ENCODE peak calls at places on chromosomes 12 and 14, in ten cellular contexts. J is testis; F is IMR-90; Y is right lobe of liver; Q is cardiac muscle cell; G is AG09309; T is CD8-positive, alpha-beta T cell; E is tibial nerve; U is mucosa of descending colon; C is endodermal cell. R is an unnamed sample.

GRCh38 chr12:76274699-76275098 is 73.5 kb downstream of the BBS10 start:
- DNase-seq in J (no peak), F (peak), Y (no peak), Q (no peak), G (no peak), T (no peak), E (no peak), U (no peak), C (no peak), R (no peak)

GRCh38 chr14:89855961-89856360 is 98.6 kb downstream of the EFCAB11 start:
- DNase-seq in J (no peak), F (peak), Y (no peak), Q (no peak), G (peak), T (no peak), E (no peak), U (no peak), C (no peak), R (peak)

GRCh38 chr12:120677765-120678473 is 9.0 kb upstream of the MLEC start:
- DNase-seq in J (no peak), F (no peak), Y (no peak), Q (no peak), G (no peak), T (no peak), E (no peak), U (no peak), C (no peak), R (no peak)

GRCh38 chr14:72975776-72976175 is 49.5 kb downstream of the DCAF4 start:
- DNase-seq in J (no peak), F (no peak), Y (no peak), Q (no peak), G (no peak), T (no peak), E (no peak), U (peak), C (peak), R (no peak)

GRCh38 chr12:19200261-19200660 is 70.7 kb downstream of the PLEKHA5 start:
- DNase-seq in J (no peak), F (peak), Y (no peak), Q (no peak), G (no peak), T (no peak), E (no peak), U (no peak), C (no peak), R (no peak)

GRCh38 chr12:79143803-79144202 is 279.2 kb downstream of the SYT1 start:
- DNase-seq in J (no peak), F (no peak), Y (no peak), Q (no peak), G (no peak), T (no peak), E (no peak), U (no peak), C (no peak), R (no peak)

GRCh38 chr14:82855912-82856381 is 1322.3 kb upstream of the SEL1L start:
- DNase-seq in J (no peak), F (peak), Y (no peak), Q (peak), G (no peak), T (no peak), E (no peak), U (no peak), C (no peak), R (no peak)

GRCh38 chr14:71654810-71655209 is 277.4 kb upstream of the RGS6 start:
- DNase-seq in J (no peak), F (no peak), Y (no peak), Q (no peak), G (no peak), T (no peak), E (no peak), U (no peak), C (no peak), R (no peak)

GRCh38 chr12:67832155-67832554 is 157.1 kb upstream of the IFNG-AS1 start:
- DNase-seq in J (no peak), F (no peak), Y (no peak), Q (no peak), G (no peak), T (no peak), E (no peak), U (no peak), C (no peak), R (no peak)

GRCh38 chr12:124416516-124417395 is 121.9 kb downstream of the RFLNA start:
- DNase-seq in J (no peak), F (peak), Y (no peak), Q (no peak), G (no peak), T (no peak), E (no peak), U (no peak), C (no peak), R (no peak)

GRCh38 chr14:90140298-90140955 is 78.6 kb downstream of the KCNK13 start:
- DNase-seq in J (no peak), F (peak), Y (no peak), Q (no peak), G (no peak), T (no peak), E (no peak), U (no peak), C (no peak), R (peak)

GRCh38 chr14:92601757-92602417 is 88.3 kb downstream of the RIN3 start:
- DNase-seq in J (no peak), F (no peak), Y (no peak), Q (peak), G (no peak), T (no peak), E (no peak), U (no peak), C (no peak), R (no peak)

GRCh38 chr12:118126119-118126757 is 9.7 kb upstream of the PEBP1 start:
- DNase-seq in J (peak), F (no peak), Y (peak), Q (no peak), G (no peak), T (no peak), E (no peak), U (peak), C (no peak), R (no peak)

GRCh38 chr14:55117816-55118441 is 11.1 kb upstream of the LGALS3 start:
- DNase-seq in J (no peak), F (no peak), Y (no peak), Q (no peak), G (no peak), T (no peak), E (no peak), U (no peak), C (no peak), R (no peak)

GRCh38 chr14:102768223-102769048 is 8.8 kb upstream of the TRAF3 start:
- DNase-seq in J (no peak), F (no peak), Y (no peak), Q (no peak), G (no peak), T (no peak), E (no peak), U (no peak), C (no peak), R (no peak)

GRCh38 chr14:104793703-104793959 is 1.9 kb downstream of the AKT1 start:
- DNase-seq in J (no peak), F (no peak), Y (no peak), Q (no peak), G (no peak), T (no peak), E (no peak), U (no peak), C (no peak), R (no peak)

GRCh38 chr12:18165422-18165871 is 75.5 kb upstream of the RERGL start:
- DNase-seq in J (no peak), F (peak), Y (no peak), Q (no peak), G (no peak), T (no peak), E (no peak), U (no peak), C (no peak), R (no peak)

GRCh38 chr12:56299308-56299852 is 750 bp downstream of the CS start:
- DNase-seq in J (no peak), F (peak), Y (no peak), Q (no peak), G (no peak), T (no peak), E (no peak), U (peak), C (no peak), R (no peak)

GRCh38 chr12:131608740-131609665 is 101.9 kb upstream of the SFSWAP start:
- DNase-seq in J (peak), F (peak), Y (peak), Q (peak), G (peak), T (peak), E (peak), U (peak), C (peak), R (no peak)

GRCh38 chr14:67704484-67705089 is 2.9 kb downstream of the RDH12 start:
- DNase-seq in J (peak), F (peak), Y (no peak), Q (peak), G (no peak), T (no peak), E (no peak), U (peak), C (peak), R (no peak)

GRCh38 chr14:103273145-103273846 is 60.7 kb upstream of the EIF5 start:
- DNase-seq in J (no peak), F (no peak), Y (peak), Q (no peak), G (no peak), T (no peak), E (no peak), U (peak), C (no peak), R (no peak)

GRCh38 chr14:74973003-74973614 is 17.7 kb upstream of the PGF start:
- DNase-seq in J (no peak), F (peak), Y (no peak), Q (no peak), G (no peak), T (peak), E (no peak), U (no peak), C (peak), R (no peak)

GRCh38 chr12:88753074-88753473 is 172.8 kb upstream of the KITLG start:
- DNase-seq in J (no peak), F (peak), Y (no peak), Q (no peak), G (no peak), T (no peak), E (no peak), U (no peak), C (no peak), R (no peak)

GRCh38 chr14:33035795-33036194 is 97.1 kb downstream of the NPAS3 start:
- DNase-seq in J (no peak), F (no peak), Y (no peak), Q (no peak), G (no peak), T (no peak), E (no peak), U (no peak), C (no peak), R (no peak)

GRCh38 chr14:74816124-74816523 is 53.0 kb downstream of the YLPM1 start:
- DNase-seq in J (no peak), F (no peak), Y (no peak), Q (no peak), G (no peak), T (no peak), E (no peak), U (no peak), C (no peak), R (no peak)

GRCh38 chr14:77219591-77219990 is 38.0 kb downstream of the TMEM63C start:
- DNase-seq in J (peak), F (no peak), Y (peak), Q (no peak), G (no peak), T (no peak), E (no peak), U (no peak), C (no peak), R (no peak)

GRCh38 chr14:22852940-22853767 is 16.8 kb downstream of the MMP14 start:
- DNase-seq in J (peak), F (peak), Y (peak), Q (peak), G (no peak), T (peak), E (peak), U (peak), C (peak), R (no peak)

GRCh38 chr12:76047742-76048141 is 16.2 kb upstream of the PHLDA1 start:
- DNase-seq in J (no peak), F (no peak), Y (no peak), Q (no peak), G (no peak), T (no peak), E (no peak), U (no peak), C (no peak), R (no peak)

GRCh38 chr12:31922341-31923062 is 36.7 kb upstream of the RESF1 start:
- DNase-seq in J (no peak), F (peak), Y (no peak), Q (no peak), G (no peak), T (no peak), E (no peak), U (no peak), C (no peak), R (no peak)

GRCh38 chr12:31923063-31923412 is 36.2 kb upstream of the RESF1 start:
- DNase-seq in J (no peak), F (no peak), Y (no peak), Q (no peak), G (no peak), T (no peak), E (no peak), U (no peak), C (no peak), R (no peak)

GRCh38 chr12:31931796-31932715 is 27.2 kb upstream of the RESF1 start:
- DNase-seq in J (no peak), F (no peak), Y (no peak), Q (no peak), G (no peak), T (no peak), E (no peak), U (no peak), C (peak), R (no peak)

GRCh38 chr12:31929140-31929526 is 30.1 kb upstream of the RESF1 start:
- DNase-seq in J (no peak), F (no peak), Y (no peak), Q (no peak), G (no peak), T (no peak), E (no peak), U (no peak), C (no peak), R (no peak)

DNA sequence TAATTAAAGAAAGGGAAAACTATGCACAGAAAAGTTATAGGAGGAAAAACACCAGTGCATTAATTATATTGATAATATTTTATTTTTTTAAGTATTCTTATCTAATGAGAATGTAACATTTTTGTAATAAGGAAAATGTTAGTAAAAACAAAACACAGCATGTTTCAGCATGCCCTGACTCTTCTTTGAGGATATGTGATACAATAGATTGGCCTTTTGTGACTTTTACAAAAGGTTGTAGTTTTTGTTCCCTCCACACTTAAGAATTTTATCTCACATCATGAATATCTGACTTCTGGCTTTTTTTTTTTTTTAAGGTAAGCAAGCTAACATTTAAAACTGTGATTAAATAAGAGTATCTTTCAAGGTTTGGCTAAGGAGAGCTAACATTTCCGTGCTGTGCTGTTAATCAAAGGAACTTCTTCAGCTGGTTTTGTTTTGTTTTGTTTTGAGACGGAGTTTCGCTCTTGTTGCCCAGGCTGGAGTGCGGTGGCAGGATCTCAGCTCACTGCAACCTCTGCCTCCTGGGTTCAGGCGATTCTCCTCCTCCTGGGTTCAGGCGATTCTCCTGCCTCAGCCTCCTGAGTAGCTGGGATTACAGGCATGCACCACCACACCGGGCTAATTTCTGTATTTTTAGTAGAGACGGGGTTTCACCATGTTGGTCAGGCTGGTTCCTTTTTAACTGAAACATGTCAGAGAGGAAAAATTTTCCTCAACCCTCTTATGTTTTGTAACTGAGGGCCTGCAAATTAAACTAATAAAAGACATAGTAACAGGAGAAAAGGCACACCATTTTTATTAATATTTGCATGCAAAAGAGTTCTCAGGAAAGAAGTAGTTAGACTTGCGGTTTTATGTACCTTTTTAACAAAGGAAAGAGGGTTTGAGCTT is 30.7 kb upstream of the RESF1 start:
- DNase-seq in J (no peak), F (no peak), Y (no peak), Q (no peak), G (no peak), T (no peak), E (no peak), U (no peak), C (no peak), R (no peak)
- H3K4me3 ChIP-seq in J (no peak), F (no peak), Y (no peak), Q (no peak), G (no peak), T (peak), E (no peak), U (no peak), C (no peak), R (no peak)

GRCh38 chr12:50507930-50508329 is 3.1 kb downstream of the DIP2B start:
- DNase-seq in J (no peak), F (no peak), Y (no peak), Q (no peak), G (no peak), T (no peak), E (no peak), U (no peak), C (no peak), R (no peak)
- H3K4me3 ChIP-seq in J (no peak), F (no peak), Y (peak), Q (no peak), G (no peak), T (peak), E (peak), U (no peak), C (no peak), R (no peak)

GRCh38 chr12:69987453-69988102 is 162.6 kb downstream of the MYRFL start:
- DNase-seq in J (no peak), F (peak), Y (no peak), Q (peak), G (peak), T (no peak), E (no peak), U (peak), C (no peak), R (peak)
- H3K4me3 ChIP-seq in J (no peak), F (no peak), Y (no peak), Q (no peak), G (no peak), T (no peak), E (peak), U (no peak), C (no peak), R (no peak)

GRCh38 chr14:60095781-60096450 is 4.2 kb downstream of the PCNX4 start:
- DNase-seq in J (no peak), F (peak), Y (no peak), Q (no peak), G (no peak), T (no peak), E (no peak), U (peak), C (no peak), R (no peak)
- H3K4me3 ChIP-seq in J (no peak), F (no peak), Y (no peak), Q (no peak), G (no peak), T (no peak), E (no peak), U (no peak), C (no peak), R (no peak)

DNA sequence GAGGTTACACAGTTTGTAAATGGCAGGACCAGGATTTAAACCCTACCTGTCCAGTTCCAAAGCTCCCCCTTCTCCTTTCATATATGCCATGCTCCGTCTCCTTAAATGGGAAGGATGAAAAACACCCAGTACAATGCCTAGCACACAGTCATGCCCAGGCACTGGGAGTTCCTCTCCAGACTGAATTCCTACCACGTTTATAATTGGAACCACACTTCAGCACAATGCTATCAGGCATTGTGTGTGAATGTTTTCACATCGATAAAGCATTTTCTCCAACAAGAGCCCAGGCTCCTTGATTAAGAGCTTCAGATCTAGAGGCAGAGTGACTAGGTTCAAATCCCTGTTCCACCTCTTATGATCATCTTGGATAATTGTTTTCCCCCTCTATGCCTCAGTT is 2.7 kb upstream of the NUAK1 start:
- DNase-seq in J (no peak), F (no peak), Y (no peak), Q (peak), G (no peak), T (no peak), E (no peak), U (no peak), C (peak), R (no peak)
- H3K4me3 ChIP-seq in J (no peak), F (no peak), Y (no peak), Q (no peak), G (no peak), T (no peak), E (no peak), U (no peak), C (peak), R (no peak)

DNA sequence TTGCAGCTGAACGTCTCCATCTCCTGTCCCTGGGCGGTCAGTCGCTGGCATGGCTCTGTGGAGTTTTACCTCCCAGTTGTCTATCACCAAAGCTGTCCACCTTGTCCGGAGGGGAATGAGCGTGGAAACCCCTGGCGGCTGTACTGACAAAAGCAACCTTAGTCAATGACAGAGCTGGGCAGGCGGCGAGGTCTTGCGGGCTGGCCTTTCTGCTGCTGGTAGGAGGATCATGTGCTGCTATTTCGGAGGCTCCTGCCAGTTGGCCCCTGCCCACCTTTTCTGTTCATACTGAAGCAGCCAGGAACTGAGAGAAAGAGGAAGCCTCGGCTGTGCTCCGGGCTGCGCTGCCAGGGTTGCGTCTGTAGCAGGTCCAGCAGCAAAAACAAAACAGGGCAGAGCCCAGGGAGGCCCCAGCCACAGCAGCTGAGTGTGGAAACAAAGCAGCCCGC is 57.7 kb downstream of the HMGA2 start:
- DNase-seq in J (peak), F (peak), Y (peak), Q (peak), G (no peak), T (no peak), E (peak), U (no peak), C (peak), R (peak)
- H3K4me3 ChIP-seq in J (peak), F (no peak), Y (no peak), Q (no peak), G (peak), T (no peak), E (peak), U (no peak), C (no peak), R (peak)

GRCh38 chr12:57735952-57736742 is 2.4 kb downstream of the AGAP2 start:
- DNase-seq in J (no peak), F (peak), Y (no peak), Q (peak), G (no peak), T (no peak), E (no peak), U (no peak), C (peak), R (no peak)
- H3K4me3 ChIP-seq in J (no peak), F (no peak), Y (no peak), Q (no peak), G (peak), T (no peak), E (peak), U (no peak), C (peak), R (peak)

DNA sequence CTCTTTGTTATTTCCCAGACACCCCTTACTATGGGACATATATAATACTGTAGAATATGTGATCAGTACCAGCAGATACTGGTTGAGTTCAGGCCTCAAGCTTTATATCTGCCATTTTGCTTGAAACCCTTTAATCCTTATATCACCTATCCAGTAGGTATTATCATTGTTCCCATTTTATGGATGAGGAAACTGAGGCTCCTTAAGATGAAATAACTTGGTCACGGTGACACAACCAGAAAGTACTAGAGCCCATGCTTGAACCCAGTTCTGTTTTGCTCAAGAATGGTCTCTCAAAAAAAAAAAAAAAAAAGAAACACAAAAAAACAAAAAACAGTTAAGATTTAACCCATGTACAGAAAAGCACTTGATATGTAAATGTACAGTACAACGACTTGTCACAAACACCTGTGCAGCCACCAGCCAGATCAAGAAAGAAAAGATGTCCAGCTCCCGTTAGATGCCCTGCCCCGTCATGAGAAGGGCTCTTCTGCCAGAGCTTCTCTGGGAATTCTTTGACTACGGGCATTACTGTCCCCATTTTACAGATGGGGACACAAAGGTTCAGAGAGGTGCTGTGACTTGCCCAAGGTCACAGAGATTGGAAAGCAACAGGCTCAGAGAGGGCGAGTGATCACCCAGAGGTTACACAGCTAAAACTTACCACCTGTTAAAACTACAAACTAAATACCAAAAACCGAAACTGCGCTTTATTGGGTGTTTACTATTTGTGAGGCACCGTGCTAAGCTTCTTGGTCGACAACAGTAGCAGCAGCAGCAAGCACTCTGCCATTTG is 669 bp upstream of the WSCD2 start:
- DNase-seq in J (no peak), F (no peak), Y (no peak), Q (no peak), G (no peak), T (no peak), E (no peak), U (no peak), C (no peak), R (no peak)
- H3K4me3 ChIP-seq in J (peak), F (no peak), Y (no peak), Q (peak), G (no peak), T (no peak), E (peak), U (no peak), C (peak), R (no peak)